ENCODE peak calls at places on chromosomes 6 and 20, in four cellular contexts. T, R, O and M are unnamed samples.

GRCh38 chr6:19837511-19838441 is 606 bp downstream of the ID4 start:
- DNase-seq in R (peak; percentile 6), O (peak; percentile 28), T (peak; percentile 55), M (peak; percentile 75)

GRCh38 chr6:10383312-10384063 is 31.4 kb downstream of the TFAP2A start:
- DNase-seq in O (no peak), T (peak; percentile 56), R (no peak), M (no peak)

GRCh38 chr20:41538810-41539596 is 79.2 kb downstream of the CHD6 start:
- DNase-seq in T (no peak), O (no peak), R (no peak), M (peak; percentile 41)

GRCh38 chr20:2800590-2801458 is at the start of gene CPXM1:
- DNase-seq in R (peak; percentile 26), T (peak; percentile 85), O (no peak), M (peak; percentile 55)

GRCh38 chr6:16105056-16105455 is 23.8 kb upstream of the MYLIP start:
- DNase-seq in T (no peak), R (no peak), O (no peak), M (no peak)

GRCh38 chr6:139080255-139080920 is 51.8 kb downstream of the ABRACL start:
- DNase-seq in R (no peak), T (no peak), O (no peak), M (no peak)

GRCh38 chr6:82909551-82909950 is 156.1 kb downstream of the UBE3D start:
- DNase-seq in R (no peak), O (no peak), T (no peak), M (no peak)

GRCh38 chr6:88708197-88708744 is 255.1 kb downstream of the RNGTT start:
- DNase-seq in O (no peak), T (no peak), R (no peak), M (peak; percentile 3)

GRCh38 chr6:36599791-36600209 is 5.6 kb downstream of the SRSF3 start:
- DNase-seq in T (peak; percentile 79), R (no peak), O (peak; percentile 51), M (peak; percentile 40)

GRCh38 chr20:17854307-17854903 is 114.2 kb downstream of the SNX5 start:
- DNase-seq in R (peak; percentile 55), O (peak; percentile 47), T (peak; percentile 77), M (peak; percentile 58)

GRCh38 chr20:9280654-9281053 is 211.8 kb downstream of the PLCB4 start:
- DNase-seq in R (peak; percentile 31), O (no peak), T (no peak), M (no peak)

GRCh38 chr6:132115714-132116366 is 164.7 kb upstream of the CCN2 start:
- DNase-seq in T (no peak), O (no peak), R (peak; percentile 54), M (no peak)

GRCh38 chr6:26344658-26345057 is 20.3 kb upstream of the BTN3A2 start:
- DNase-seq in T (no peak), R (no peak), O (no peak), M (no peak)

GRCh38 chr6:147774856-147775255 is 266.4 kb downstream of the SAMD5 start:
- DNase-seq in O (no peak), R (no peak), T (peak; percentile 32), M (no peak)

DNA sequence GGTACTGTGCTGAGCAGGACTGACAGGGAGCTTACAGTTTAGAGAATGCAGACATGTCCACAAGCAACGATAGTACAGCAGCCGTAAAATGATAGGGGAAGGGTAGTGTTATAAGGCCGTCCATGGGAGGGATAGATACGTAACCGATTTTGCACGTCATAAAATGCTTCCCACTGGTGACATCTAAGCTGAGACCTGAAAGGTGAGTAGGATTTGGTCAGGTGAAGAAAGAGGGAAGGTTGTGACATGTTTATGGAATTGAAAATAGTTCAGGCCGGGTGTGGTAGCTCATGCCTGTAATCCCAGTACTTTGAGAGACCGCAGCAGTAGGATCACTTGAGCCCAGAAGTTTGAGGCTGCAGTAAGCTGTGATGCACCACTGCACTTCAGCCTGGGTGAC is 25.6 kb downstream of the SNX9 start:
- DNase-seq in T (no peak), R (no peak), O (no peak), M (no peak)
- H3K79me2 ChIP-seq in T (peaks cover 45% of the 10 kb centered on the region), R (peaks cover 98% of the 10 kb centered on the region), O (peaks cover 96% of the 10 kb centered on the region), M (peaks cover 100% of the 10 kb centered on the region)

GRCh38 chr6:70415247-70415646 is 1.9 kb downstream of the FAM135A start:
- DNase-seq in R (no peak), T (no peak), O (no peak), M (no peak)

GRCh38 chr6:70414813-70415212 is 1.5 kb downstream of the FAM135A start:
- DNase-seq in R (no peak), O (peak; percentile 19), T (no peak), M (no peak)

GRCh38 chr6:70413829-70414494 is 654 bp downstream of the FAM135A start:
- DNase-seq in O (peak; percentile 22), R (peak; percentile 38), T (no peak), M (no peak)

GRCh38 chr6:70413114-70413828 is at the start of gene FAM135A:
- DNase-seq in O (peak; percentile 98), T (peak; percentile 99), R (peak; percentile 98), M (peak; percentile 100)

DNA sequence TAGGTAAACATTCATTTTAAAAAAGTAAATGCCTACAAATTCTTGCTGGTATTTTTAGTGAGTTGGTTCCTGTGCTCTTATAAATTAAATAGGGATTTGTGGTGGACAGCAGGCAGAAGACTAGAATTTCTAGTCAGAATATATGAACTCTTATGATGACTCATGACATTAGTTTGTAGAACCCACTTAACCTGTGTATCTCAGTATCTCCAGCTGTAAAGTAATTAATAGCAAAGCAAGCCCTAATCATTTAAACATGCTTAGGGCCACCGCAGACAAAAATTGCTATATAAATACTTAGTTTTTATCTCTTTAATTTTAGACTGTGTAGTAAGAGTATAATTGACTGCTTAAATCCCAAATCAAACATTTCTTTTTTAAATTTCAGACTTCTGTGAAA is 2.4 kb downstream of the FAM135A start:
- DNase-seq in R (no peak), O (no peak), T (no peak), M (no peak)
- H3K27ac ChIP-seq in R (no peak overlapping the region), O (no peak overlapping the region), T (no peak overlapping the region), M (peak overlapping the region; percentile 7)

GRCh38 chr20:50516180-50516934 is 6.2 kb downstream of the PTPN1 start:
- DNase-seq in T (no peak), O (no peak), R (no peak), M (no peak)
- H3K79me2 ChIP-seq in T (peaks cover 15% of the 10 kb centered on the region), O (peaks cover 98% of the 10 kb centered on the region), R (peaks cover 97% of the 10 kb centered on the region), M (peaks cover 100% of the 10 kb centered on the region)

GRCh38 chr6:144006731-144007454 is 1.2 kb downstream of the PLAGL1 start:
- DNase-seq in T (no peak), O (peak; percentile 66), R (peak; percentile 67), M (peak; percentile 50)
- H3K27ac ChIP-seq in T (no peak overlapping the region), O (peak overlapping the region; percentile 84), R (peak overlapping the region; percentile 35), M (peak overlapping the region; percentile 79)